ENCODE peak calls at places on chromosomes 13 and 19, in six cellular contexts. F is body of pancreas, K is IMR-90, Z is HFF-Myc, T is brain microvascular endothelial cell, D is AG10803. I is an unnamed sample.

GRCh38 chr19:3224346-3225325 is at the start of gene CELF5:
- DNase-seq in T (no peak), D (peak; percentile 11), F (peak; percentile 55), Z (no peak), K (no peak), I (peak; percentile 66)

GRCh38 chr19:16902545-16902944 is 13.7 kb downstream of the F2RL3 start:
- DNase-seq in Z (no peak), F (no peak), T (no peak), K (no peak), D (no peak), I (no peak)

GRCh38 chr19:5356428-5356827 is 15.8 kb upstream of the PTPRS start:
- DNase-seq in Z (no peak), K (no peak), F (no peak), T (no peak), D (no peak), I (no peak)

GRCh38 chr13:26785845-26786630 is 25.5 kb upstream of the GPR12 start:
- DNase-seq in D (peak; percentile 1), K (no peak), T (no peak), F (peak; percentile 30), Z (peak; percentile 2), I (no peak)

GRCh38 chr19:16509141-16510061 is 13.2 kb downstream of the C19orf44 start:
- DNase-seq in Z (no peak), K (peak; percentile 36), D (peak; percentile 12), T (no peak), F (no peak), I (peak; percentile 44)

GRCh38 chr13:99979453-99980200 is 2.0 kb upstream of the ZIC2 start:
- DNase-seq in T (no peak), F (no peak), Z (no peak), K (no peak), D (no peak), I (peak; percentile 74)

GRCh38 chr13:71320452-71320851 is 546.6 kb downstream of the DACH1 start:
- DNase-seq in F (no peak), T (peak; percentile 19), Z (peak; percentile 5), D (no peak), K (peak; percentile 41), I (peak; percentile 16)

GRCh38 chr19:38932425-38933179 is 1.9 kb downstream of the MRPS12 start:
- DNase-seq in F (no peak), Z (no peak), T (peak; percentile 40), K (peak; percentile 44), D (peak; percentile 45), I (peak; percentile 60)

GRCh38 chr13:48653074-48654054 is at the start of gene CYSLTR2:
- DNase-seq in T (peak; percentile 34), F (no peak), D (peak; percentile 34), K (peak; percentile 13), Z (peak; percentile 56), I (no peak)

GRCh38 chr19:44741841-44742352 is 6.6 kb upstream of the BCL3 start:
- DNase-seq in K (peak; percentile 100), F (peak; percentile 100), D (peak; percentile 100), Z (peak; percentile 99), T (peak; percentile 98), I (peak; percentile 95)

GRCh38 chr19:31979949-31980670 is 365.3 kb upstream of the ZNF507 start:
- DNase-seq in Z (no peak), T (no peak), K (no peak), D (no peak), F (no peak), I (no peak)

GRCh38 chr13:40786568-40786996 is 2.8 kb upstream of the SLC25A15 start:
- DNase-seq in T (peak; percentile 28), Z (no peak), D (no peak), F (no peak), K (peak; percentile 61), I (no peak)

GRCh38 chr19:12513531-12514061 is 29.0 kb upstream of the ZNF709 start:
- DNase-seq in D (no peak), T (no peak), K (no peak), F (peak; percentile 37), Z (no peak), I (no peak)

GRCh38 chr13:75749407-75749806 is 113.3 kb downstream of the LMO7 start:
- DNase-seq in D (peak; percentile 67), F (no peak), Z (no peak), K (peak; percentile 47), T (peak; percentile 29), I (no peak)

GRCh38 chr13:48769107-48769704 is 115.5 kb downstream of the CYSLTR2 start:
- DNase-seq in Z (peak; percentile 87), T (peak; percentile 95), F (peak; percentile 94), D (peak; percentile 92), K (peak; percentile 91), I (no peak)

GRCh38 chr19:33298146-33298911 is 4.0 kb downstream of the CEBPA start:
- DNase-seq in F (no peak), K (no peak), D (no peak), Z (no peak), T (no peak), I (no peak)

GRCh38 chr19:23823952-23824389 is 65.3 kb upstream of the ZNF681 start:
- DNase-seq in F (no peak), K (no peak), Z (no peak), D (no peak), T (no peak), I (peak; percentile 48)

GRCh38 chr19:6967962-6968361 is 53.3 kb downstream of the MBD3L2B start:
- DNase-seq in Z (no peak), T (no peak), F (no peak), D (no peak), K (no peak), I (no peak)

GRCh38 chr19:19461671-19462622 is 53.4 kb downstream of the TSSK6 start:
- DNase-seq in T (no peak), Z (no peak), K (no peak), D (no peak), F (peak; percentile 90), I (no peak)

GRCh38 chr19:18543814-18544475 is 572 bp upstream of the FKBP8 start:
- DNase-seq in T (peak; percentile 62), D (peak; percentile 63), F (peak; percentile 52), K (peak; percentile 40), Z (no peak), I (peak; percentile 57)

GRCh38 chr13:88183440-88183839 is 512.3 kb downstream of the SLITRK5 start:
- DNase-seq in T (no peak), K (no peak), F (no peak), D (no peak), Z (no peak), I (no peak)

GRCh38 chr13:113739527-113740285 is 19.3 kb upstream of the TMEM255B start:
- DNase-seq in F (peak; percentile 5), D (no peak), Z (no peak), K (no peak), T (no peak), I (peak; percentile 91)

GRCh38 chr13:67588607-67589006 is 358.5 kb upstream of the PCDH9 start:
- DNase-seq in Z (no peak), D (no peak), F (no peak), T (no peak), K (no peak), I (no peak)

GRCh38 chr19:47713046-47714021 is at the start of gene EHD2:
- DNase-seq in Z (no peak), D (peak; percentile 78), F (peak; percentile 76), T (peak; percentile 44), K (peak; percentile 76), I (no peak)

GRCh38 chr13:21076265-21076653 is 14.9 kb upstream of the LATS2 start:
- DNase-seq in Z (no peak), F (no peak), K (no peak), T (no peak), D (no peak), I (no peak)

GRCh38 chr13:33446821-33447481 is 161.4 kb upstream of the STARD13 start:
- DNase-seq in Z (peak; percentile 49), D (peak; percentile 58), K (no peak), T (no peak), F (peak; percentile 18), I (no peak)
- H3K4me3 ChIP-seq in Z (no peak overlapping the region), D (no peak overlapping the region), K (no peak overlapping the region), T (no peak overlapping the region), F (no peak overlapping the region), I (no peak overlapping the region)

DNA sequence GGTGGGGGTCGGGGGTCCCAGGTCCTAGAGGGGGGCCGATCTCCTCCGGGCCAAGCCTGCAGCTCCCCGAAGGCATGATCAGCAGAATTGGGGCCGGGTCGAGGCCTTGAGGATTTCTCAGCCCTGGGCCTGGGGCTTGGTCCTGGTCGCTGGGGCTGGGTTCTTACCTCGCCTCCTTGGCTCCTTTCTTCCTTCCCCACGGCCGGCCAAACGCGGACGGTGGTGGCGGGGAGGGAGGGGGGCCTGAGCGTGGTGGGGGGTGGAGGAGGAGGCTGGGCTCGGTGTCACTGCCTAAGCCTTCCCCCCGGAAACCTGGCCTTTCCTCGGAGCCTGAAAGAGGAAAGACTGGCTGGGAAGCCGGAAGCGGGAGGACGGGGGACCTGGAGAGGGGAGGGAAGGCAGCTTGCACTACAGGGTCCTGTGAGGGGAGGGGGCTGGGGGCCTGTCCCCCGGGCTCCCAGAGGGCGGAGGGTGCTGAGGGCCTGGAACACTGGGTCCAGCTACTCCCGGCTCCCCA is at the start of gene ZNF579:
- DNase-seq in Z (peak; percentile 70), T (peak; percentile 86), F (peak; percentile 89), K (peak; percentile 91), D (peak; percentile 89), I (peak; percentile 94)
- TF ChIP-seq CTCF in Z (no peak), T (no peak), F (no peak), K (no peak), D (no peak), I (no peak)

GRCh38 chr19:35114656-35115537 is 726 bp upstream of the FXYD3 start:
- DNase-seq in F (peak; percentile 80), K (peak; percentile 27), Z (no peak), T (peak; percentile 18), D (peak; percentile 31), I (peak; percentile 89)
- H3K4me3 ChIP-seq in F (no peak overlapping the region), K (peak overlapping the region; percentile 1), Z (no peak overlapping the region), T (no peak overlapping the region), D (no peak overlapping the region), I (peak overlapping the region; percentile 35)

GRCh38 chr13:44976949-44977583 is 12.2 kb downstream of the NUFIP1 start:
- DNase-seq in F (peak; percentile 54), Z (no peak), K (no peak), D (no peak), T (no peak), I (no peak)

GRCh38 chr13:44972956-44973581 is 16.2 kb downstream of the NUFIP1 start:
- DNase-seq in Z (no peak), D (peak; percentile 30), T (no peak), F (no peak), K (peak; percentile 38), I (no peak)

GRCh38 chr13:44974056-44974798 is 15.0 kb downstream of the NUFIP1 start:
- DNase-seq in Z (no peak), K (peak; percentile 65), T (peak; percentile 54), D (peak; percentile 63), F (peak; percentile 18), I (no peak)

GRCh38 chr13:44976196-44976595 is 13.1 kb downstream of the NUFIP1 start:
- DNase-seq in F (no peak), T (no peak), Z (no peak), K (no peak), D (no peak), I (no peak)

GRCh38 chr13:44978328-44978727 is 10.9 kb downstream of the NUFIP1 start:
- DNase-seq in F (no peak), D (no peak), T (no peak), Z (no peak), K (no peak), I (no peak)
- TF ChIP-seq CTCF in F (no peak), D (no peak), T (no peak), Z (no peak), K (no peak), I (no peak)